ENCODE peak calls at places on chromosomes 12 and 14, in ten cellular contexts. K, A, X, Q, L, N, D, E, M and S are unnamed samples.

GRCh38 chr14:105155071-105155651 is 13.4 kb downstream of the JAG2 start:
- DNase-seq in K (no peak), A (no peak), X (no peak), Q (peak), L (no peak), N (no peak), D (peak), E (no peak), M (no peak), S (peak)

GRCh38 chr12:112314981-112315380 is 67.2 kb downstream of the HECTD4 start:
- DNase-seq in K (no peak), A (no peak), X (no peak), Q (no peak), L (no peak), N (no peak), D (no peak), E (no peak), M (no peak), S (no peak)

GRCh38 chr12:4115570-4115969 is 158.0 kb upstream of the CCND2 start:
- DNase-seq in K (no peak), A (no peak), X (no peak), Q (no peak), L (no peak), N (no peak), D (no peak), E (no peak), M (no peak), S (peak)

GRCh38 chr12:716506-716905 is 35.9 kb upstream of the WNK1 start:
- DNase-seq in K (no peak), A (no peak), X (no peak), Q (no peak), L (no peak), N (no peak), D (no peak), E (no peak), M (peak), S (no peak)

GRCh38 chr12:76462668-76463224 is 96.8 kb downstream of the OSBPL8 start:
- DNase-seq in K (no peak), A (no peak), X (no peak), Q (no peak), L (no peak), N (no peak), D (no peak), E (no peak), M (no peak), S (no peak)

GRCh38 chr12:51472984-51473383 is 48.4 kb downstream of the SLC4A8 start:
- DNase-seq in K (no peak), A (no peak), X (no peak), Q (no peak), L (no peak), N (no peak), D (no peak), E (no peak), M (no peak), S (no peak)

GRCh38 chr14:22646570-22647254 is 2.6 kb upstream of the OR6J1 start:
- DNase-seq in K (peak), A (no peak), X (peak), Q (no peak), L (no peak), N (no peak), D (no peak), E (no peak), M (peak), S (no peak)

GRCh38 chr14:106134901-106135300 is 608.5 kb downstream of the TMEM121 start:
- DNase-seq in K (no peak), A (no peak), X (no peak), Q (no peak), L (no peak), N (no peak), D (no peak), E (no peak), M (no peak), S (no peak)

GRCh38 chr12:63917864-63918742 is 73.6 kb downstream of the SRGAP1 start:
- DNase-seq in K (peak), A (no peak), X (peak), Q (no peak), L (no peak), N (no peak), D (no peak), E (peak), M (peak), S (peak)

GRCh38 chr12:72282721-72283120 is 10.6 kb downstream of the TRHDE start:
- DNase-seq in K (peak), A (no peak), X (no peak), Q (no peak), L (no peak), N (no peak), D (no peak), E (no peak), M (peak), S (no peak)

GRCh38 chr12:15811192-15812127 is 22.3 kb upstream of the EPS8 start:
- DNase-seq in K (no peak), A (no peak), X (no peak), Q (no peak), L (no peak), N (no peak), D (no peak), E (no peak), M (no peak), S (no peak)